ENCODE peak calls at places on chromosomes 4 and X, in nine cellular contexts. M is heart left ventricle, N is HFFc6, Z is fibroblast of lung, B is brain microvascular endothelial cell, J is dorsolateral prefrontal cortex, I is transverse colon, O is Peyer's patch, T is endothelial cell. K is an unnamed sample.

GRCh38 chr4:53050361-53050774 is 188.3 kb downstream of the RASL11B start:
- DNase-seq in T (no peak), I (no peak), M (no peak), O (no peak), B (no peak), Z (peak; percentile 26), N (no peak), J (no peak), K (peak; percentile 56)

GRCh38 chr4:78747328-78747946 is 28.7 kb upstream of the BMP2K start:
- DNase-seq in M (no peak), J (no peak), T (no peak), N (peak; percentile 51), O (no peak), B (peak; percentile 38), I (no peak), Z (peak; percentile 31), K (no peak)

GRCh38 chr4:127503111-127503510 is 129.6 kb upstream of the INTU start:
- DNase-seq in M (no peak), J (no peak), N (no peak), O (no peak), I (no peak), T (no peak), Z (peak; percentile 59), B (no peak), K (peak; percentile 61)

GRCh38 chr4:30753316-30753715 is 33.1 kb downstream of the PCDH7 start:
- DNase-seq in M (no peak), O (no peak), N (no peak), Z (peak; percentile 87), I (no peak), B (no peak), J (no peak), T (no peak), K (no peak)

GRCh38 chrX:14926471-14926870 is 53.2 kb downstream of the MOSPD2 start:
- DNase-seq in N (no peak), B (no peak), I (no peak), T (no peak), J (no peak), Z (no peak), M (no peak), O (no peak), K (peak; percentile 29)

GRCh38 chr4:78650106-78651021 is 98.8 kb downstream of the ANXA3 start:
- DNase-seq in B (peak; percentile 80), I (no peak), N (peak; percentile 81), T (no peak), Z (peak; percentile 89), J (no peak), O (no peak), M (no peak), K (peak; percentile 79)

GRCh38 chrX:110021180-110022022 is 18.5 kb downstream of the TMEM164 start:
- DNase-seq in N (peak; percentile 74), J (no peak), B (peak; percentile 12), T (no peak), M (no peak), Z (peak; percentile 88), O (no peak), I (no peak), K (peak; percentile 84)

GRCh38 chr4:44495136-44495535 is 46.5 kb upstream of the KCTD8 start:
- DNase-seq in O (no peak), N (no peak), I (no peak), Z (peak; percentile 1), M (no peak), B (no peak), T (no peak), J (no peak), K (peak; percentile 11)

GRCh38 chr4:138953962-138954371 is 61.6 kb upstream of the NOCT start:
- DNase-seq in T (no peak), J (no peak), M (no peak), Z (peak; percentile 98), O (no peak), N (peak; percentile 55), I (no peak), B (peak; percentile 88), K (peak; percentile 95)

GRCh38 chr4:17437396-17437795 is 74.5 kb downstream of the QDPR start:
- DNase-seq in B (no peak), N (no peak), I (no peak), M (peak; percentile 42), O (no peak), Z (no peak), J (no peak), T (no peak), K (no peak)

GRCh38 chr4:160772668-160773067 is 1391.1 kb downstream of the FSTL5 start:
- DNase-seq in T (no peak), B (peak; percentile 22), O (no peak), J (no peak), I (no peak), Z (peak; percentile 6), N (no peak), M (no peak), K (no peak)

GRCh38 chrX:148043456-148043855 is 62.3 kb downstream of the FMR1NB start:
- DNase-seq in J (no peak), B (peak; percentile 0), N (peak; percentile 17), I (no peak), O (no peak), T (no peak), Z (peak; percentile 56), M (no peak), K (peak; percentile 10)

GRCh38 chr4:139764686-139765085 is 99.1 kb downstream of the MGST2 start:
- DNase-seq in N (no peak), O (no peak), B (no peak), I (no peak), M (peak; percentile 33), T (no peak), Z (no peak), J (peak; percentile 76), K (no peak)

GRCh38 chr4:1775731-1776500 is 17.2 kb upstream of the FGFR3 start:
- DNase-seq in J (no peak), I (no peak), O (no peak), B (no peak), M (no peak), Z (no peak), T (no peak), N (peak; percentile 48), K (no peak)

GRCh38 chr4:152382057-152382785 is 153.7 kb downstream of the FBXW7 start:
- DNase-seq in O (no peak), N (no peak), B (no peak), J (no peak), Z (no peak), M (peak; percentile 33), I (no peak), T (no peak), K (peak; percentile 45)

GRCh38 chrX:129427267-129427666 is 96.0 kb downstream of the SMARCA1 start:
- DNase-seq in B (no peak), T (no peak), O (no peak), Z (no peak), J (no peak), I (no peak), N (no peak), M (no peak), K (no peak)

GRCh38 chr4:185865901-185866328 is 53.9 kb upstream of the SORBS2 start:
- DNase-seq in N (peak; percentile 20), M (no peak), B (peak; percentile 74), I (peak; percentile 22), Z (peak; percentile 89), O (no peak), J (no peak), T (no peak), K (peak; percentile 80)

GRCh38 chr4:83677656-83678055 is 141.7 kb downstream of the GPAT3 start:
- DNase-seq in Z (peak; percentile 23), M (no peak), O (no peak), I (no peak), J (no peak), B (no peak), T (no peak), N (peak; percentile 13), K (peak; percentile 22)

GRCh38 chr4:6422105-6422504 is 50.3 kb downstream of the PPP2R2C start:
- DNase-seq in M (no peak), J (no peak), I (no peak), B (no peak), Z (no peak), N (no peak), O (no peak), T (no peak), K (no peak)

GRCh38 chr4:81566076-81566663 is 94.5 kb upstream of the RASGEF1B start:
- DNase-seq in B (no peak), N (no peak), Z (no peak), M (peak; percentile 33), J (no peak), T (no peak), I (no peak), O (no peak), K (no peak)

DNA sequence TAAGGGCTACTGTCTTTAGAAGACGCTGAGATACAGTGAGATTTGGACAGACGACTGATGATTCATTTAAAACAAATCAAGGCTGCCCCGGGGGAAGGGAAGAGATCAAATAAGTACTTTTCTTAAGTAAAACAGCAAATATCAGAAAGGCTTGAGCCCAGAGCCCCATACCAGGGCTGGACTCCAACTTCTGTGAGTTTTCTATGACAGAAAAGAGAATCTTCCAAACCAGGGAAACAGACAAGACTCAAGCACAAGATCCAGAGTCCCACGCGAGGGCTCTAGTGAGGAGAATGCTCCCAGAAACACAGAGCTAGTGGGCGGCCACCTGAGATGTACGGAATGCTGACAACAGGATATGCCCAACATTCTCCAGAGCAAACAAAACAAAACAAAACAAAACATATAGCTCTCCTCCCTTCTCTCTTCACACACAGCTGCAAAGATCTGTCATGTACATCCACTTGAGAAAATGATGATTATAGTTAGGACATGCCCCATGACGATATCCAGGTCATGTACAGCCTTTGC is 13.1 kb downstream of the ACSL1 start:
- DNase-seq in O (no peak), N (no peak), M (no peak), Z (peak; percentile 22), I (no peak), B (peak; percentile 50), J (no peak), T (no peak), K (peak; percentile 35)
- TF ChIP-seq CTCF in O (no peak), N (no peak), M (no peak), Z (no peak), I (no peak), B (no peak), J (no peak), T (no peak), K (no peak)

GRCh38 chrX:154413142-154413541 is 1.8 kb downstream of the TAFAZZIN start:
- DNase-seq in T (no peak), I (no peak), Z (no peak), M (no peak), O (no peak), N (no peak), J (no peak), B (no peak), K (no peak)
- TF ChIP-seq CTCF in T (no peak), I (no peak), Z (no peak), M (no peak), O (no peak), N (no peak), J (no peak), B (no peak), K (no peak)

GRCh38 chrX:124406294-124407013 is 60.1 kb downstream of the SH2D1A start:
- DNase-seq in I (peak; percentile 20), M (peak; percentile 37), O (peak; percentile 18), B (peak; percentile 70), J (peak; percentile 51), N (peak; percentile 70), T (peak; percentile 51), Z (peak; percentile 62), K (peak; percentile 59)
- TF ChIP-seq CTCF in I (peak; percentile 14), M (peak; percentile 51), O (no peak), B (peak; percentile 60), J (peak; percentile 57), N (peak; percentile 76), T (peak; percentile 53), Z (peak; percentile 46), K (peak; percentile 21)

DNA sequence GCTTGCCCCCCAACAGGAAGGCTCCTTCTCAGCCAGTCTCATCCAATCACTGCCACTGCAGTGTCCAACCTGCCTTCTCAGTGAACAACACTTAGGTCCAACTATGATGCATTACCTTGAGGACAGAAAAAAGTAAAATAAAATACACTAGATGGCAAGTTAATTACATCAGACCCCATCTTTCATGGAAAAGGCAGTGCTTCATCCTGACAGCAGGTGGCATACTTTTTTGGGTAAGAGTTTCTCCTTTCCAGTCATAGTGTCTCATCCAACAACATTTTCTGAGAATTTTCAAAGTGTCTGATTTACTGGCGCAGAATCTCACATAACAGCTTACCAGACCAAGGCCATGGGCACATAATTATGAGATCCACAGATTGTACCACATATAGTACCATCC is 1742.8 kb downstream of the PCDH7 start:
- DNase-seq in M (no peak), T (peak; percentile 34), O (no peak), B (peak; percentile 12), I (no peak), N (no peak), J (no peak), Z (peak; percentile 1), K (peak; percentile 19)
- TF ChIP-seq CTCF in M (no peak), T (peak; percentile 70), O (no peak), B (peak; percentile 63), I (no peak), N (peak; percentile 42), J (no peak), Z (no peak), K (peak; percentile 45)

K was measured in fibroblast of the aortic adventitia.